ENCODE peak calls at places on chromosome 3, in ten cellular contexts. One of them, this sample, is unnamed.

GRCh38 chr3:157104521-157104920 is 55.4 kb downstream of the CCNL1 start:
- DNase-seq in PC-3: peak; percentile 79
- DNase-seq in amygdala: no peak
- DNase-seq in RPMI8226: peak; percentile 42
- DNase-seq in activated naive CD4-positive, alpha-beta T cell treated with anti-CD3 and anti-CD28 coated beads, Interleukin-2, amount 10 ng/mL, durations not matched to agents 7 days and 5 days: no peak
- DNase-seq in CD8-positive, alpha-beta T cell: no peak
- DNase-seq in iris pigment epithelial cell: peak; percentile 62
- DNase-seq in midbrain: no peak
- DNase-seq in GM20000: no peak
- DNase-seq in ACHN: no peak
- DNase-seq in this sample: peak; percentile 38

GRCh38 chr3:179446501-179446900 is 4.8 kb downstream of the GNB4 start:
- DNase-seq in PC-3: peak; percentile 58
- DNase-seq in amygdala: no peak
- DNase-seq in RPMI8226: peak; percentile 61
- DNase-seq in activated naive CD4-positive, alpha-beta T cell treated with anti-CD3 and anti-CD28 coated beads, Interleukin-2, amount 10 ng/mL, durations not matched to agents 7 days and 5 days: no peak
- DNase-seq in CD8-positive, alpha-beta T cell: no peak
- DNase-seq in iris pigment epithelial cell: peak; percentile 43
- DNase-seq in midbrain: no peak
- DNase-seq in GM20000: no peak
- DNase-seq in ACHN: peak; percentile 19
- DNase-seq in this sample: peak; percentile 41

GRCh38 chr3:128567705-128568356 is 74.8 kb upstream of the GATA2 start:
- DNase-seq in PC-3: no peak
- DNase-seq in amygdala: no peak
- DNase-seq in RPMI8226: no peak
- DNase-seq in activated naive CD4-positive, alpha-beta T cell treated with anti-CD3 and anti-CD28 coated beads, Interleukin-2, amount 10 ng/mL, durations not matched to agents 7 days and 5 days: no peak
- DNase-seq in CD8-positive, alpha-beta T cell: no peak
- DNase-seq in iris pigment epithelial cell: no peak
- DNase-seq in midbrain: no peak
- DNase-seq in GM20000: no peak
- DNase-seq in ACHN: no peak
- DNase-seq in this sample: no peak

GRCh38 chr3:98971183-98971681 is 69.7 kb upstream of the DCBLD2 start:
- DNase-seq in PC-3: peak; percentile 98
- DNase-seq in amygdala: no peak
- DNase-seq in RPMI8226: no peak
- DNase-seq in activated naive CD4-positive, alpha-beta T cell treated with anti-CD3 and anti-CD28 coated beads, Interleukin-2, amount 10 ng/mL, durations not matched to agents 7 days and 5 days: no peak
- DNase-seq in CD8-positive, alpha-beta T cell: no peak
- DNase-seq in iris pigment epithelial cell: peak; percentile 94
- DNase-seq in midbrain: no peak
- DNase-seq in GM20000: no peak
- DNase-seq in ACHN: peak; percentile 90
- DNase-seq in this sample: peak; percentile 96

GRCh38 chr3:185420762-185421161 is 57.8 kb downstream of the MAP3K13 start:
- DNase-seq in PC-3: peak; percentile 34
- DNase-seq in amygdala: no peak
- DNase-seq in RPMI8226: peak; percentile 76
- DNase-seq in activated naive CD4-positive, alpha-beta T cell treated with anti-CD3 and anti-CD28 coated beads, Interleukin-2, amount 10 ng/mL, durations not matched to agents 7 days and 5 days: no peak
- DNase-seq in CD8-positive, alpha-beta T cell: no peak
- DNase-seq in iris pigment epithelial cell: no peak
- DNase-seq in midbrain: no peak
- DNase-seq in GM20000: no peak
- DNase-seq in ACHN: peak; percentile 19
- DNase-seq in this sample: peak; percentile 73

GRCh38 chr3:138125548-138126221 is 6.5 kb downstream of the A4GNT start:
- DNase-seq in PC-3: no peak
- DNase-seq in amygdala: peak; percentile 32
- DNase-seq in RPMI8226: no peak
- DNase-seq in activated naive CD4-positive, alpha-beta T cell treated with anti-CD3 and anti-CD28 coated beads, Interleukin-2, amount 10 ng/mL, durations not matched to agents 7 days and 5 days: no peak
- DNase-seq in CD8-positive, alpha-beta T cell: no peak
- DNase-seq in iris pigment epithelial cell: peak; percentile 51
- DNase-seq in midbrain: no peak
- DNase-seq in GM20000: no peak
- DNase-seq in ACHN: no peak
- DNase-seq in this sample: peak; percentile 62

GRCh38 chr3:193764959-193765358 is 172.0 kb downstream of the OPA1 start:
- DNase-seq in PC-3: no peak
- DNase-seq in amygdala: no peak
- DNase-seq in RPMI8226: no peak
- DNase-seq in activated naive CD4-positive, alpha-beta T cell treated with anti-CD3 and anti-CD28 coated beads, Interleukin-2, amount 10 ng/mL, durations not matched to agents 7 days and 5 days: no peak
- DNase-seq in CD8-positive, alpha-beta T cell: no peak
- DNase-seq in iris pigment epithelial cell: no peak
- DNase-seq in midbrain: no peak
- DNase-seq in GM20000: no peak
- DNase-seq in ACHN: no peak
- DNase-seq in this sample: peak; percentile 25

GRCh38 chr3:94062513-94063404 is at the start of the genes DHFR2 and NSUN3:
- DNase-seq in PC-3: peak; percentile 98
- DNase-seq in amygdala: peak; percentile 88
- DNase-seq in RPMI8226: peak; percentile 97
- DNase-seq in activated naive CD4-positive, alpha-beta T cell treated with anti-CD3 and anti-CD28 coated beads, Interleukin-2, amount 10 ng/mL, durations not matched to agents 7 days and 5 days: peak; percentile 91
- DNase-seq in CD8-positive, alpha-beta T cell: peak; percentile 72
- DNase-seq in iris pigment epithelial cell: peak; percentile 98
- DNase-seq in midbrain: peak; percentile 87
- DNase-seq in GM20000: peak; percentile 80
- DNase-seq in ACHN: peak; percentile 98
- DNase-seq in this sample: peak; percentile 99

GRCh38 chr3:197352382-197352781 is 54.0 kb upstream of the DLG1 start:
- DNase-seq in PC-3: peak; percentile 41
- DNase-seq in amygdala: no peak
- DNase-seq in RPMI8226: no peak
- DNase-seq in activated naive CD4-positive, alpha-beta T cell treated with anti-CD3 and anti-CD28 coated beads, Interleukin-2, amount 10 ng/mL, durations not matched to agents 7 days and 5 days: no peak
- DNase-seq in CD8-positive, alpha-beta T cell: no peak
- DNase-seq in iris pigment epithelial cell: peak; percentile 86
- DNase-seq in midbrain: no peak
- DNase-seq in GM20000: no peak
- DNase-seq in ACHN: no peak
- DNase-seq in this sample: peak; percentile 91

GRCh38 chr3:188854395-188855149 is 317.2 kb upstream of the TPRG1 start:
- DNase-seq in PC-3: no peak
- DNase-seq in amygdala: peak; percentile 28
- DNase-seq in RPMI8226: no peak
- DNase-seq in activated naive CD4-positive, alpha-beta T cell treated with anti-CD3 and anti-CD28 coated beads, Interleukin-2, amount 10 ng/mL, durations not matched to agents 7 days and 5 days: no peak
- DNase-seq in CD8-positive, alpha-beta T cell: no peak
- DNase-seq in iris pigment epithelial cell: peak; percentile 77
- DNase-seq in midbrain: peak; percentile 73
- DNase-seq in GM20000: no peak
- DNase-seq in ACHN: no peak
- DNase-seq in this sample: no peak

GRCh38 chr3:122858373-122858772 is 63.5 kb downstream of the SLC49A4 start:
- DNase-seq in PC-3: peak; percentile 58
- DNase-seq in amygdala: peak; percentile 1
- DNase-seq in RPMI8226: no peak
- DNase-seq in activated naive CD4-positive, alpha-beta T cell treated with anti-CD3 and anti-CD28 coated beads, Interleukin-2, amount 10 ng/mL, durations not matched to agents 7 days and 5 days: no peak
- DNase-seq in CD8-positive, alpha-beta T cell: no peak
- DNase-seq in iris pigment epithelial cell: peak; percentile 40
- DNase-seq in midbrain: no peak
- DNase-seq in GM20000: no peak
- DNase-seq in ACHN: peak; percentile 18
- DNase-seq in this sample: peak; percentile 25

GRCh38 chr3:53602866-53603265 is 108.5 kb downstream of the CACNA1D start:
- DNase-seq in PC-3: no peak
- DNase-seq in amygdala: no peak
- DNase-seq in RPMI8226: no peak
- DNase-seq in activated naive CD4-positive, alpha-beta T cell treated with anti-CD3 and anti-CD28 coated beads, Interleukin-2, amount 10 ng/mL, durations not matched to agents 7 days and 5 days: no peak
- DNase-seq in CD8-positive, alpha-beta T cell: no peak
- DNase-seq in iris pigment epithelial cell: no peak
- DNase-seq in midbrain: no peak
- DNase-seq in GM20000: no peak
- DNase-seq in ACHN: no peak
- DNase-seq in this sample: no peak

This sample was measured in RPMI7951.